ENCODE peak calls at places on chromosomes 7 and 10, in ten cellular contexts. One of them, this sample, is unnamed.

GRCh38 chr10:132002004-132002403 is 20.3 kb upstream of the BNIP3 start:
- DNase-seq in GM03348: no peak
- DNase-seq in RWPE1: no peak
- DNase-seq in suprapubic skin: no peak
- DNase-seq in cardiac septum: no peak
- DNase-seq in activated naive CD4-positive, alpha-beta T cell: no peak
- DNase-seq in activated CD4-positive, alpha-beta T cell treated with anti-CD3 and anti-CD28 coated beads, Interleukin-2, amount 10 ng/mL, durations not matched to agents 24 days and 14 days: no peak
- DNase-seq in T-cell: no peak
- DNase-seq in progenitor cell of endocrine pancreas: no peak
- DNase-seq in GM23248: no peak
- DNase-seq in this sample: no peak

GRCh38 chr10:127148066-127148932 is 48.1 kb downstream of the INSYN2A start:
- DNase-seq in GM03348: peak
- DNase-seq in RWPE1: peak
- DNase-seq in suprapubic skin: no peak
- DNase-seq in cardiac septum: no peak
- DNase-seq in activated naive CD4-positive, alpha-beta T cell: no peak
- DNase-seq in activated CD4-positive, alpha-beta T cell treated with anti-CD3 and anti-CD28 coated beads, Interleukin-2, amount 10 ng/mL, durations not matched to agents 24 days and 14 days: no peak
- DNase-seq in T-cell: no peak
- DNase-seq in progenitor cell of endocrine pancreas: no peak
- DNase-seq in GM23248: peak
- DNase-seq in this sample: peak

GRCh38 chr10:126235091-126235978 is 152.9 kb downstream of the ADAM12 start:
- DNase-seq in GM03348: no peak
- DNase-seq in RWPE1: no peak
- DNase-seq in suprapubic skin: no peak
- DNase-seq in cardiac septum: no peak
- DNase-seq in activated naive CD4-positive, alpha-beta T cell: no peak
- DNase-seq in activated CD4-positive, alpha-beta T cell treated with anti-CD3 and anti-CD28 coated beads, Interleukin-2, amount 10 ng/mL, durations not matched to agents 24 days and 14 days: no peak
- DNase-seq in T-cell: no peak
- DNase-seq in progenitor cell of endocrine pancreas: no peak
- DNase-seq in GM23248: peak
- DNase-seq in this sample: no peak

GRCh38 chr7:117399820-117400422 is 27.4 kb downstream of the ASZ1 start:
- DNase-seq in GM03348: peak
- DNase-seq in RWPE1: peak
- DNase-seq in suprapubic skin: no peak
- DNase-seq in cardiac septum: no peak
- DNase-seq in activated naive CD4-positive, alpha-beta T cell: no peak
- DNase-seq in activated CD4-positive, alpha-beta T cell treated with anti-CD3 and anti-CD28 coated beads, Interleukin-2, amount 10 ng/mL, durations not matched to agents 24 days and 14 days: no peak
- DNase-seq in T-cell: no peak
- DNase-seq in progenitor cell of endocrine pancreas: no peak
- DNase-seq in GM23248: peak
- DNase-seq in this sample: peak

GRCh38 chr7:91780526-91780925 is 100.0 kb downstream of the MTERF1 start:
- DNase-seq in GM03348: no peak
- DNase-seq in RWPE1: no peak
- DNase-seq in suprapubic skin: no peak
- DNase-seq in cardiac septum: no peak
- DNase-seq in activated naive CD4-positive, alpha-beta T cell: no peak
- DNase-seq in activated CD4-positive, alpha-beta T cell treated with anti-CD3 and anti-CD28 coated beads, Interleukin-2, amount 10 ng/mL, durations not matched to agents 24 days and 14 days: no peak
- DNase-seq in T-cell: no peak
- DNase-seq in progenitor cell of endocrine pancreas: no peak
- DNase-seq in GM23248: no peak
- DNase-seq in this sample: no peak

GRCh38 chr7:69173341-69173740 is 424.9 kb upstream of the AUTS2 start:
- DNase-seq in GM03348: no peak
- DNase-seq in RWPE1: no peak
- DNase-seq in suprapubic skin: no peak
- DNase-seq in cardiac septum: no peak
- DNase-seq in activated naive CD4-positive, alpha-beta T cell: no peak
- DNase-seq in activated CD4-positive, alpha-beta T cell treated with anti-CD3 and anti-CD28 coated beads, Interleukin-2, amount 10 ng/mL, durations not matched to agents 24 days and 14 days: no peak
- DNase-seq in T-cell: no peak
- DNase-seq in progenitor cell of endocrine pancreas: no peak
- DNase-seq in GM23248: no peak
- DNase-seq in this sample: no peak

GRCh38 chr10:130463876-130464360 is 327.7 kb downstream of the GLRX3 start:
- DNase-seq in GM03348: no peak
- DNase-seq in RWPE1: no peak
- DNase-seq in suprapubic skin: no peak
- DNase-seq in cardiac septum: peak
- DNase-seq in activated naive CD4-positive, alpha-beta T cell: no peak
- DNase-seq in activated CD4-positive, alpha-beta T cell treated with anti-CD3 and anti-CD28 coated beads, Interleukin-2, amount 10 ng/mL, durations not matched to agents 24 days and 14 days: no peak
- DNase-seq in T-cell: no peak
- DNase-seq in progenitor cell of endocrine pancreas: no peak
- DNase-seq in GM23248: no peak
- DNase-seq in this sample: no peak

GRCh38 chr7:22622386-22622785 is 104.6 kb upstream of the IL6 start:
- DNase-seq in GM03348: no peak
- DNase-seq in RWPE1: no peak
- DNase-seq in suprapubic skin: no peak
- DNase-seq in cardiac septum: no peak
- DNase-seq in activated naive CD4-positive, alpha-beta T cell: no peak
- DNase-seq in activated CD4-positive, alpha-beta T cell treated with anti-CD3 and anti-CD28 coated beads, Interleukin-2, amount 10 ng/mL, durations not matched to agents 24 days and 14 days: no peak
- DNase-seq in T-cell: no peak
- DNase-seq in progenitor cell of endocrine pancreas: no peak
- DNase-seq in GM23248: no peak
- DNase-seq in this sample: no peak

GRCh38 chr7:139495726-139496125 is 12.3 kb upstream of the KLRG2 start:
- DNase-seq in GM03348: no peak
- DNase-seq in RWPE1: no peak
- DNase-seq in suprapubic skin: no peak
- DNase-seq in cardiac septum: no peak
- DNase-seq in activated naive CD4-positive, alpha-beta T cell: no peak
- DNase-seq in activated CD4-positive, alpha-beta T cell treated with anti-CD3 and anti-CD28 coated beads, Interleukin-2, amount 10 ng/mL, durations not matched to agents 24 days and 14 days: no peak
- DNase-seq in T-cell: no peak
- DNase-seq in progenitor cell of endocrine pancreas: no peak
- DNase-seq in GM23248: no peak
- DNase-seq in this sample: no peak

GRCh38 chr7:111026301-111026700 is 64.6 kb upstream of the LRRN3 start:
- DNase-seq in GM03348: no peak
- DNase-seq in RWPE1: no peak
- DNase-seq in suprapubic skin: no peak
- DNase-seq in cardiac septum: no peak
- DNase-seq in activated naive CD4-positive, alpha-beta T cell: no peak
- DNase-seq in activated CD4-positive, alpha-beta T cell treated with anti-CD3 and anti-CD28 coated beads, Interleukin-2, amount 10 ng/mL, durations not matched to agents 24 days and 14 days: no peak
- DNase-seq in T-cell: no peak
- DNase-seq in progenitor cell of endocrine pancreas: no peak
- DNase-seq in GM23248: no peak
- DNase-seq in this sample: no peak

GRCh38 chr10:96124230-96125141 is 5.6 kb upstream of the ZNF518A start:
- DNase-seq in GM03348: peak
- DNase-seq in RWPE1: peak
- DNase-seq in suprapubic skin: no peak
- DNase-seq in cardiac septum: peak
- DNase-seq in activated naive CD4-positive, alpha-beta T cell: no peak
- DNase-seq in activated CD4-positive, alpha-beta T cell treated with anti-CD3 and anti-CD28 coated beads, Interleukin-2, amount 10 ng/mL, durations not matched to agents 24 days and 14 days: peak
- DNase-seq in T-cell: no peak
- DNase-seq in progenitor cell of endocrine pancreas: peak
- DNase-seq in GM23248: peak
- DNase-seq in this sample: peak

GRCh38 chr7:9204571-9204970 is 771.2 kb downstream of the NXPH1 start:
- DNase-seq in GM03348: no peak
- DNase-seq in RWPE1: no peak
- DNase-seq in suprapubic skin: no peak
- DNase-seq in cardiac septum: no peak
- DNase-seq in activated naive CD4-positive, alpha-beta T cell: no peak
- DNase-seq in activated CD4-positive, alpha-beta T cell treated with anti-CD3 and anti-CD28 coated beads, Interleukin-2, amount 10 ng/mL, durations not matched to agents 24 days and 14 days: no peak
- DNase-seq in T-cell: no peak
- DNase-seq in progenitor cell of endocrine pancreas: no peak
- DNase-seq in GM23248: no peak
- DNase-seq in this sample: no peak

GRCh38 chr7:43758861-43759683 is 592 bp downstream of the BLVRA start:
- DNase-seq in GM03348: peak
- DNase-seq in RWPE1: peak
- DNase-seq in suprapubic skin: no peak
- DNase-seq in cardiac septum: no peak
- DNase-seq in activated naive CD4-positive, alpha-beta T cell: peak
- DNase-seq in activated CD4-positive, alpha-beta T cell treated with anti-CD3 and anti-CD28 coated beads, Interleukin-2, amount 10 ng/mL, durations not matched to agents 24 days and 14 days: peak
- DNase-seq in T-cell: peak
- DNase-seq in progenitor cell of endocrine pancreas: peak
- DNase-seq in GM23248: peak
- DNase-seq in this sample: peak

GRCh38 chr7:80002865-80003264 is 131.8 kb upstream of the GNAI1 start:
- DNase-seq in GM03348: no peak
- DNase-seq in RWPE1: no peak
- DNase-seq in suprapubic skin: no peak
- DNase-seq in cardiac septum: no peak
- DNase-seq in activated naive CD4-positive, alpha-beta T cell: no peak
- DNase-seq in activated CD4-positive, alpha-beta T cell treated with anti-CD3 and anti-CD28 coated beads, Interleukin-2, amount 10 ng/mL, durations not matched to agents 24 days and 14 days: no peak
- DNase-seq in T-cell: no peak
- DNase-seq in progenitor cell of endocrine pancreas: no peak
- DNase-seq in GM23248: peak
- DNase-seq in this sample: no peak

GRCh38 chr7:107173191-107173590 is 4.4 kb downstream of the HBP1 start:
- DNase-seq in GM03348: no peak
- DNase-seq in RWPE1: no peak
- DNase-seq in suprapubic skin: no peak
- DNase-seq in cardiac septum: no peak
- DNase-seq in activated naive CD4-positive, alpha-beta T cell: no peak
- DNase-seq in activated CD4-positive, alpha-beta T cell treated with anti-CD3 and anti-CD28 coated beads, Interleukin-2, amount 10 ng/mL, durations not matched to agents 24 days and 14 days: no peak
- DNase-seq in T-cell: no peak
- DNase-seq in progenitor cell of endocrine pancreas: no peak
- DNase-seq in GM23248: no peak
- DNase-seq in this sample: no peak

GRCh38 chr7:113010377-113010776 is 76.2 kb downstream of the GPR85 start:
- DNase-seq in GM03348: no peak
- DNase-seq in RWPE1: no peak
- DNase-seq in suprapubic skin: no peak
- DNase-seq in cardiac septum: no peak
- DNase-seq in activated naive CD4-positive, alpha-beta T cell: no peak
- DNase-seq in activated CD4-positive, alpha-beta T cell treated with anti-CD3 and anti-CD28 coated beads, Interleukin-2, amount 10 ng/mL, durations not matched to agents 24 days and 14 days: no peak
- DNase-seq in T-cell: no peak
- DNase-seq in progenitor cell of endocrine pancreas: no peak
- DNase-seq in GM23248: no peak
- DNase-seq in this sample: peak

GRCh38 chr7:27154369-27154768 is 2.0 kb upstream of the HOXA3 start:
- DNase-seq in GM03348: no peak
- DNase-seq in RWPE1: no peak
- DNase-seq in suprapubic skin: no peak
- DNase-seq in cardiac septum: no peak
- DNase-seq in activated naive CD4-positive, alpha-beta T cell: no peak
- DNase-seq in activated CD4-positive, alpha-beta T cell treated with anti-CD3 and anti-CD28 coated beads, Interleukin-2, amount 10 ng/mL, durations not matched to agents 24 days and 14 days: no peak
- DNase-seq in T-cell: no peak
- DNase-seq in progenitor cell of endocrine pancreas: no peak
- DNase-seq in GM23248: no peak
- DNase-seq in this sample: no peak

GRCh38 chr7:151851782-151852181 is 25.1 kb downstream of the PRKAG2 start:
- DNase-seq in GM03348: no peak
- DNase-seq in RWPE1: no peak
- DNase-seq in suprapubic skin: peak
- DNase-seq in cardiac septum: no peak
- DNase-seq in activated naive CD4-positive, alpha-beta T cell: no peak
- DNase-seq in activated CD4-positive, alpha-beta T cell treated with anti-CD3 and anti-CD28 coated beads, Interleukin-2, amount 10 ng/mL, durations not matched to agents 24 days and 14 days: no peak
- DNase-seq in T-cell: no peak
- DNase-seq in progenitor cell of endocrine pancreas: no peak
- DNase-seq in GM23248: no peak
- DNase-seq in this sample: no peak

GRCh38 chr7:14095233-14095950 is 105.9 kb upstream of the ETV1 start:
- DNase-seq in GM03348: no peak
- DNase-seq in RWPE1: no peak
- DNase-seq in suprapubic skin: no peak
- DNase-seq in cardiac septum: no peak
- DNase-seq in activated naive CD4-positive, alpha-beta T cell: no peak
- DNase-seq in activated CD4-positive, alpha-beta T cell treated with anti-CD3 and anti-CD28 coated beads, Interleukin-2, amount 10 ng/mL, durations not matched to agents 24 days and 14 days: no peak
- DNase-seq in T-cell: no peak
- DNase-seq in progenitor cell of endocrine pancreas: no peak
- DNase-seq in GM23248: peak
- DNase-seq in this sample: no peak

GRCh38 chr10:21078410-21079329 is 181.6 kb upstream of the NEBL start:
- DNase-seq in GM03348: peak
- DNase-seq in RWPE1: peak
- DNase-seq in suprapubic skin: no peak
- DNase-seq in cardiac septum: peak
- DNase-seq in activated naive CD4-positive, alpha-beta T cell: no peak
- DNase-seq in activated CD4-positive, alpha-beta T cell treated with anti-CD3 and anti-CD28 coated beads, Interleukin-2, amount 10 ng/mL, durations not matched to agents 24 days and 14 days: peak
- DNase-seq in T-cell: no peak
- DNase-seq in progenitor cell of endocrine pancreas: peak
- DNase-seq in GM23248: peak
- DNase-seq in this sample: peak

GRCh38 chr7:1858435-1859265 is 188.6 kb downstream of the ELFN1 start:
- DNase-seq in GM03348: no peak
- DNase-seq in RWPE1: no peak
- DNase-seq in suprapubic skin: peak
- DNase-seq in cardiac septum: no peak
- DNase-seq in activated naive CD4-positive, alpha-beta T cell: no peak
- DNase-seq in activated CD4-positive, alpha-beta T cell treated with anti-CD3 and anti-CD28 coated beads, Interleukin-2, amount 10 ng/mL, durations not matched to agents 24 days and 14 days: no peak
- DNase-seq in T-cell: no peak
- DNase-seq in progenitor cell of endocrine pancreas: no peak
- DNase-seq in GM23248: no peak
- DNase-seq in this sample: no peak

GRCh38 chr7:51321961-51322515 is 5.4 kb upstream of the COBL start:
- DNase-seq in GM03348: no peak
- DNase-seq in RWPE1: no peak
- DNase-seq in suprapubic skin: no peak
- DNase-seq in cardiac septum: no peak
- DNase-seq in activated naive CD4-positive, alpha-beta T cell: no peak
- DNase-seq in activated CD4-positive, alpha-beta T cell treated with anti-CD3 and anti-CD28 coated beads, Interleukin-2, amount 10 ng/mL, durations not matched to agents 24 days and 14 days: no peak
- DNase-seq in T-cell: no peak
- DNase-seq in progenitor cell of endocrine pancreas: no peak
- DNase-seq in GM23248: no peak
- DNase-seq in this sample: no peak

GRCh38 chr7:112103246-112103645 is 103.0 kb downstream of the DOCK4 start:
- DNase-seq in GM03348: no peak
- DNase-seq in RWPE1: peak
- DNase-seq in suprapubic skin: no peak
- DNase-seq in cardiac septum: no peak
- DNase-seq in activated naive CD4-positive, alpha-beta T cell: no peak
- DNase-seq in activated CD4-positive, alpha-beta T cell treated with anti-CD3 and anti-CD28 coated beads, Interleukin-2, amount 10 ng/mL, durations not matched to agents 24 days and 14 days: peak
- DNase-seq in T-cell: no peak
- DNase-seq in progenitor cell of endocrine pancreas: no peak
- DNase-seq in GM23248: no peak
- DNase-seq in this sample: no peak

GRCh38 chr7:69476416-69476815 is 121.9 kb upstream of the AUTS2 start:
- DNase-seq in GM03348: peak
- DNase-seq in RWPE1: no peak
- DNase-seq in suprapubic skin: no peak
- DNase-seq in cardiac septum: no peak
- DNase-seq in activated naive CD4-positive, alpha-beta T cell: no peak
- DNase-seq in activated CD4-positive, alpha-beta T cell treated with anti-CD3 and anti-CD28 coated beads, Interleukin-2, amount 10 ng/mL, durations not matched to agents 24 days and 14 days: no peak
- DNase-seq in T-cell: no peak
- DNase-seq in progenitor cell of endocrine pancreas: no peak
- DNase-seq in GM23248: peak
- DNase-seq in this sample: no peak

GRCh38 chr10:32166365-32166764 is 110.1 kb upstream of the KIF5B start:
- DNase-seq in GM03348: no peak
- DNase-seq in RWPE1: no peak
- DNase-seq in suprapubic skin: no peak
- DNase-seq in cardiac septum: peak
- DNase-seq in activated naive CD4-positive, alpha-beta T cell: no peak
- DNase-seq in activated CD4-positive, alpha-beta T cell treated with anti-CD3 and anti-CD28 coated beads, Interleukin-2, amount 10 ng/mL, durations not matched to agents 24 days and 14 days: no peak
- DNase-seq in T-cell: no peak
- DNase-seq in progenitor cell of endocrine pancreas: no peak
- DNase-seq in GM23248: no peak
- DNase-seq in this sample: no peak

GRCh38 chr7:66399566-66399965 is 194.4 kb downstream of the TPST1 start:
- DNase-seq in GM03348: no peak
- DNase-seq in RWPE1: no peak
- DNase-seq in suprapubic skin: no peak
- DNase-seq in cardiac septum: no peak
- DNase-seq in activated naive CD4-positive, alpha-beta T cell: no peak
- DNase-seq in activated CD4-positive, alpha-beta T cell treated with anti-CD3 and anti-CD28 coated beads, Interleukin-2, amount 10 ng/mL, durations not matched to agents 24 days and 14 days: no peak
- DNase-seq in T-cell: no peak
- DNase-seq in progenitor cell of endocrine pancreas: no peak
- DNase-seq in GM23248: peak
- DNase-seq in this sample: no peak

GRCh38 chr7:111690364-111691111 is 128.2 kb upstream of the IMMP2L start:
- DNase-seq in GM03348: no peak
- DNase-seq in RWPE1: no peak
- DNase-seq in suprapubic skin: no peak
- DNase-seq in cardiac septum: no peak
- DNase-seq in activated naive CD4-positive, alpha-beta T cell: no peak
- DNase-seq in activated CD4-positive, alpha-beta T cell treated with anti-CD3 and anti-CD28 coated beads, Interleukin-2, amount 10 ng/mL, durations not matched to agents 24 days and 14 days: no peak
- DNase-seq in T-cell: no peak
- DNase-seq in progenitor cell of endocrine pancreas: no peak
- DNase-seq in GM23248: no peak
- DNase-seq in this sample: no peak

GRCh38 chr7:85705076-85705475 is 518.2 kb upstream of the SEMA3D start:
- DNase-seq in GM03348: no peak
- DNase-seq in RWPE1: no peak
- DNase-seq in suprapubic skin: no peak
- DNase-seq in cardiac septum: no peak
- DNase-seq in activated naive CD4-positive, alpha-beta T cell: no peak
- DNase-seq in activated CD4-positive, alpha-beta T cell treated with anti-CD3 and anti-CD28 coated beads, Interleukin-2, amount 10 ng/mL, durations not matched to agents 24 days and 14 days: no peak
- DNase-seq in T-cell: no peak
- DNase-seq in progenitor cell of endocrine pancreas: no peak
- DNase-seq in GM23248: no peak
- DNase-seq in this sample: no peak